ENCODE peak calls at places on chromosome 21, in five cellular contexts. E is NCI-H2171 treated with DMSO at 0.1 percent for 48 hours; H is breast epithelium; J is tibial artery; Q is activated T-cell treated with anti-CD3 and anti-CD28 coated beads, Interleukin-2, amount 50 U/mL, for 48 hours. N is an unnamed sample.

GRCh38 chr21:46096596-46096981 is 1.3 kb upstream of the COL6A2 start:
- DNase-seq in E (no peak), Q (peak; percentile 14), J (no peak), H (no peak), N (peak; percentile 81)

GRCh38 chr21:46489800-46490199 is 31.1 kb downstream of the DIP2A start:
- DNase-seq in E (no peak), H (no peak), J (no peak), Q (no peak), N (no peak)

GRCh38 chr21:37263827-37264226 is 3.3 kb downstream of the VPS26C start:
- DNase-seq in J (no peak), Q (no peak), H (no peak), E (no peak), N (no peak)

GRCh38 chr21:33836408-33836807 is 79.2 kb downstream of the ATP5PO start:
- DNase-seq in E (no peak), J (peak; percentile 40), Q (no peak), H (no peak), N (no peak)

GRCh38 chr21:28177008-28177603 is 815.6 kb downstream of the LTN1 start:
- DNase-seq in J (no peak), H (no peak), Q (no peak), E (no peak), N (no peak)

GRCh38 chr21:39033878-39034589 is 149.2 kb downstream of the PSMG1 start:
- DNase-seq in J (no peak), H (no peak), Q (no peak), E (no peak), N (peak; percentile 88)

GRCh38 chr21:19874521-19874920 is 1123.7 kb upstream of the NCAM2 start:
- DNase-seq in Q (no peak), H (no peak), J (no peak), E (no peak), N (no peak)

GRCh38 chr21:14989359-14989758 is 75.4 kb downstream of the NRIP1 start:
- DNase-seq in E (no peak), J (no peak), H (no peak), Q (no peak), N (no peak)

GRCh38 chr21:38311765-38312164 is 55.0 kb downstream of the KCNJ15 start:
- DNase-seq in H (no peak), E (no peak), J (no peak), Q (no peak), N (no peak)

N was measured in lower leg skin.